ENCODE peak calls at places on chromosomes 1 and 21, in five cellular contexts. C is IMR-90, Z is thoracic aorta, G is tibial nerve, J is heart left ventricle. V is an unnamed sample.

GRCh38 chr1:71014110-71014509 is 33.5 kb downstream of the PTGER3 start:
- DNase-seq in G (no peak), J (no peak), Z (no peak), C (no peak), V (no peak)

GRCh38 chr1:152047607-152047953 is 10.8 kb upstream of the S100A11 start:
- DNase-seq in C (peak), J (peak), G (no peak), Z (peak), V (no peak)

GRCh38 chr1:32703479-32704291 is 1.1 kb upstream of the SYNC start:
- DNase-seq in Z (peak), J (peak), C (peak), G (no peak), V (peak)

GRCh38 chr1:8862528-8862927 is 16.0 kb downstream of the ENO1 start:
- DNase-seq in G (no peak), C (no peak), J (no peak), Z (no peak), V (no peak)

GRCh38 chr1:59046134-59046533 is 250.8 kb upstream of the FGGY start:
- DNase-seq in Z (no peak), C (peak), G (no peak), J (no peak), V (no peak)

GRCh38 chr21:46567348-46567747 is 37.5 kb downstream of the S100B start:
- DNase-seq in G (no peak), Z (no peak), C (no peak), J (no peak), V (no peak)

GRCh38 chr21:45353200-45353599 is 51.8 kb upstream of the COL18A1 start:
- DNase-seq in Z (no peak), J (no peak), C (no peak), G (no peak), V (no peak)

GRCh38 chr1:197130677-197131304 is 15.7 kb downstream of the ASPM start:
- DNase-seq in G (no peak), C (peak), J (no peak), Z (no peak), V (no peak)

GRCh38 chr1:229295745-229296144 is 24.8 kb downstream of the RAB4A start:
- DNase-seq in G (no peak), Z (no peak), C (no peak), J (no peak), V (no peak)

DNA sequence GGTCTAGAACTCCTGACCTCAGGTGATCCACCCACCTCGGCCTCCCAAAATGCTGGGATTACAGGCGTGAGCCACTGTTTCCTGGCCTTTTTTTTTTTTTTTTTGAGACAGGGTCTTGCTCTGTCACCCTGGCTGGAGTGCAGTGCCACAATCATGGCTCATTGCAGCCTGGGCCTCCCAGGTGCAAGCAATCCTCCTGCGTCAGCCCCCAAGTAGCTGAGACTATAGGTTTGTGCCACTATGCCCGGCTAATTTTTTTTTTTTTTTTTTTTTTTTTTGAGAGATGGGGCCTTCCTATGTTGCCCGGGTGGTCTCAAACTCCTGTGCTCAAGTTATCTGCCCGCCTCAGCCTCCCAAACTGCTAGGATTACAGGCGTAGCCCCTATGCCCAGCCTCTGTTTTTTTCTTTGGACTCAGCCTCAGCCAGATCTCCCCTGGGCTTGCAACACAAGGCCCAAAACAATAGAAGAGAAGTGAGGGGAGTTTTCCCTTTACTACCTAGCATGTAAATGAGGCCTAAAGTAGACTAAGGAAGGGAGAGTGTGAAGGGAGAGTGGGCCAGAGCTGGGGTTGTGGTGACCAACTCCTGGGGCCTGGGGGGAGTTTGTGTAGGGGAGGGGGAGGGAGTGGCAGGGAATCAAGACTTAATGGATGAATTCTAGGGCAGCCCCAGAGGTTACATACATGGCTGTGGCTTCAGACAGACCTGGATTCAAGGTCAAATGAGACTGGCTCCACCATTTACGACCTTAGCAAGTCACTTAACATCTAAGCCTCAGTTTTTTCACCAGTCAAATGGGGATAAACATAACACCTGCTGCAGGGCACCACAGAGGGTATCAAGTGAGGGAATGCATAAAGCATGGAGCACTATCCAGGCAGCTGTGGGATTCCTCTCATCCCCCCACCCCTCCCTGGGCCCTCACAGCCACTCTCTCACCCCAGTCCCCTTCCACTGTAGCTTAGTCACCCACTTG is 1.6 kb upstream of the CD52 start:
- DNase-seq in J (no peak), Z (no peak), G (no peak), C (no peak), V (no peak)
- H3K4me3 ChIP-seq in J (peak), Z (no peak), G (no peak), C (no peak), V (no peak)

DNA sequence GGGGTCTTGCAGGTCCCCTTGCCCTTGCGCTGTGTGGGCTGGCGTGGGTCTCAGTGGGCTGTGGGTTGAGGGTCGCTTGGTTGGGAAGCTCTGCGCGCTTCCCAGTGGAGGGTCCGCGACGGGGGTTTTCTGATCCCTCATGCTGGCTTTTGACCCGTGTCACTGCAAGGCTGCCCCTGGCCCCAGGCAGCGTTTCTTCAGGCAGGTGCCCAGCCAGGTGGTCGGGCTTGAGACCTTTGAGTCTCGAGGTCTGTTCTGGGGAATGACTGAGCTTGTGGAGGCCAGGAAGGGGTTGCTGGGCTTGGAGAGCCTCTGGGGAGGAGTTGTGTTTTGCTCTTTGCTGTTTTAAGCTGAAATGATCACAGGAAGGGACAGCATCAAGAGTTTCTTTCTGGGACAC is 5.3 kb downstream of the SKI start:
- DNase-seq in J (no peak), Z (no peak), G (no peak), C (no peak), V (no peak)
- H3K4me3 ChIP-seq in J (peak), Z (peak), G (no peak), C (no peak), V (peak)

GRCh38 chr1:159172599-159173291 is 1.3 kb downstream of the CADM3 start:
- DNase-seq in C (no peak), G (peak), J (peak), Z (no peak), V (no peak)

GRCh38 chr1:159171688-159172501 is 480 bp downstream of the CADM3 start:
- DNase-seq in G (no peak), Z (no peak), J (no peak), C (no peak), V (no peak)

GRCh38 chr1:159168043-159168442 is 3.4 kb upstream of the CADM3 start:
- DNase-seq in J (no peak), G (no peak), C (no peak), Z (no peak), V (no peak)

GRCh38 chr1:159171254-159171687 is at the start of gene CADM3:
- DNase-seq in G (peak), Z (no peak), C (no peak), J (no peak), V (no peak)

DNA sequence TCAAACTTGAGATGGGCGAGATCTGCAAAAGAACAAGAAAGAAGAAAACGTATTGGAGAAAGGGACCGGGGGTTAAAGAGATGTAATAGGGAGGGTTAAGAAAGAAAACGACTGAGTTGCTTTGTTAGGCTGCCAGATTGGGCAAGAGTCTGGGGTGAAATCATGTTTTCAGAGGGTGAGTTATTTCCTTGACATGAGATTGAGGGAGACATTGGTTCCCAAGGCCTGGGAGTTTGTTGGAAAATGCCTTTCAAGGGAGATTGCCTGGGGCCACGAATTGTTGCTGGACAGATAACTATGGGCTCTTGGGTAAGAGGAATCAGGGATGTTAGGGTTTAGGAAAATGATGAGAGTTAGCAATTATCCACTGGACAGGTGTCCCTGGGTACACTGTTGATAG is 776 bp upstream of the CADM3 start:
- DNase-seq in J (no peak), G (no peak), Z (no peak), C (no peak), V (no peak)
- H3K4me3 ChIP-seq in J (no peak), G (no peak), Z (no peak), C (no peak), V (no peak)

DNA sequence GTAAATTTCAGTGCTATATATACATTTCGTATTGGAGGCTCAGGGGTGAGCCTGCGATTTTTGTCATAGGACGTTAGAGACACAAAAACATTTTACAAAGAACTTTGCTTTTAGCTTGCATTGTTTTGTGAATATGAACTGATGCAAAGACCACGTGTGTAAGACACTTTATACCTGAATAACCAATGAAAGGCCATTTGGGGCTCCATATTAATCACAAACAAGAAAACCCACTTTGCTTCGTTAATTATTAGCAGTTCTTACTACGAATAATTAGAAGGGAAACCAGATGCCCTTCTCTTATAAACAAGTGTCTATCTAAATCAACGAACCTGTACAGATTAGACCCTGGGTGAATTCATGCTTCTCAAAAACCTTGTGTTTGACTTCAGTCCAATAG is 1.1 kb downstream of the CYYR1 start:
- DNase-seq in G (no peak), J (no peak), Z (no peak), C (no peak), V (no peak)
- H3K4me3 ChIP-seq in G (no peak), J (peak), Z (peak), C (no peak), V (peak)

GRCh38 chr1:6243993-6244392 is at the start of gene HES3:
- DNase-seq in J (no peak), G (no peak), C (no peak), Z (no peak), V (no peak)
- H3K4me3 ChIP-seq in J (no peak), G (no peak), C (no peak), Z (no peak), V (no peak)

V was measured in skeletal muscle cell.